ENCODE peak calls at places on chromosomes 12 and 14, in nine cellular contexts. One of them, this sample, is unnamed.
A peak's percentile ranks its signal among the peaks of the same experiment; 100 is the strongest.

GRCh38 chr14:24077086-24077485 is 5.7 kb downstream of the CPNE6 start:
- DNase-seq in neural progenitor cell: no peak
- DNase-seq in fibroblast of lung: no peak
- DNase-seq in HepG2: no peak
- DNase-seq in MM.1S: no peak
- DNase-seq in HCT116: no peak
- DNase-seq in PC-3: no peak
- DNase-seq in hepatocyte: no peak
- DNase-seq in endothelial cell of umbilical vein: no peak
- DNase-seq in this sample: no peak

GRCh38 chr14:73685328-73685727 is 28.9 kb downstream of the PNMA1 start:
- DNase-seq in neural progenitor cell: no peak
- DNase-seq in fibroblast of lung: no peak
- DNase-seq in HepG2: no peak
- DNase-seq in MM.1S: no peak
- DNase-seq in HCT116: no peak
- DNase-seq in PC-3: no peak
- DNase-seq in hepatocyte: no peak
- DNase-seq in endothelial cell of umbilical vein: no peak
- DNase-seq in this sample: no peak

GRCh38 chr12:102992297-102992696 is 34.8 kb downstream of the ASCL1 start:
- DNase-seq in neural progenitor cell: no peak
- DNase-seq in fibroblast of lung: no peak
- DNase-seq in HepG2: peak; percentile 25
- DNase-seq in MM.1S: no peak
- DNase-seq in HCT116: no peak
- DNase-seq in PC-3: no peak
- DNase-seq in hepatocyte: peak; percentile 16
- DNase-seq in endothelial cell of umbilical vein: no peak
- DNase-seq in this sample: no peak

GRCh38 chr12:123078531-123079123 is 72.3 kb downstream of the PITPNM2 start:
- DNase-seq in neural progenitor cell: no peak
- DNase-seq in fibroblast of lung: no peak
- DNase-seq in HepG2: no peak
- DNase-seq in MM.1S: no peak
- DNase-seq in HCT116: no peak
- DNase-seq in PC-3: no peak
- DNase-seq in hepatocyte: no peak
- DNase-seq in endothelial cell of umbilical vein: no peak
- DNase-seq in this sample: no peak

GRCh38 chr14:72781476-72782181 is 112.3 kb downstream of the DPF3 start:
- DNase-seq in neural progenitor cell: no peak
- DNase-seq in fibroblast of lung: peak; percentile 91
- DNase-seq in HepG2: peak; percentile 84
- DNase-seq in MM.1S: no peak
- DNase-seq in HCT116: no peak
- DNase-seq in PC-3: peak; percentile 71
- DNase-seq in hepatocyte: peak; percentile 24
- DNase-seq in endothelial cell of umbilical vein: peak; percentile 59
- DNase-seq in this sample: no peak

GRCh38 chr12:12859690-12860089 is 31.7 kb upstream of the GPRC5A start:
- DNase-seq in neural progenitor cell: no peak
- DNase-seq in fibroblast of lung: peak; percentile 40
- DNase-seq in HepG2: no peak
- DNase-seq in MM.1S: no peak
- DNase-seq in HCT116: no peak
- DNase-seq in PC-3: peak; percentile 75
- DNase-seq in hepatocyte: no peak
- DNase-seq in endothelial cell of umbilical vein: no peak
- DNase-seq in this sample: no peak

GRCh38 chr12:481422-481821 is 21.7 kb downstream of the B4GALNT3 start:
- DNase-seq in neural progenitor cell: no peak
- DNase-seq in fibroblast of lung: peak; percentile 82
- DNase-seq in HepG2: peak; percentile 24
- DNase-seq in MM.1S: no peak
- DNase-seq in HCT116: no peak
- DNase-seq in PC-3: no peak
- DNase-seq in hepatocyte: peak; percentile 44
- DNase-seq in endothelial cell of umbilical vein: no peak
- DNase-seq in this sample: peak; percentile 25

GRCh38 chr12:80811957-80812708 is 95.4 kb downstream of the MYF5 start:
- DNase-seq in neural progenitor cell: no peak
- DNase-seq in fibroblast of lung: no peak
- DNase-seq in HepG2: no peak
- DNase-seq in MM.1S: peak; percentile 70
- DNase-seq in HCT116: no peak
- DNase-seq in PC-3: no peak
- DNase-seq in hepatocyte: no peak
- DNase-seq in endothelial cell of umbilical vein: no peak
- DNase-seq in this sample: no peak

GRCh38 chr14:21352587-21352986 is 31.2 kb downstream of the SUPT16H start:
- DNase-seq in neural progenitor cell: no peak
- DNase-seq in fibroblast of lung: no peak
- DNase-seq in HepG2: no peak
- DNase-seq in MM.1S: no peak
- DNase-seq in HCT116: no peak
- DNase-seq in PC-3: no peak
- DNase-seq in hepatocyte: no peak
- DNase-seq in endothelial cell of umbilical vein: no peak
- DNase-seq in this sample: no peak

GRCh38 chr12:47209014-47209413 is 129.3 kb upstream of the AMIGO2 start:
- DNase-seq in neural progenitor cell: no peak
- DNase-seq in fibroblast of lung: no peak
- DNase-seq in HepG2: no peak
- DNase-seq in MM.1S: no peak
- DNase-seq in HCT116: no peak
- DNase-seq in PC-3: no peak
- DNase-seq in hepatocyte: no peak
- DNase-seq in endothelial cell of umbilical vein: no peak
- DNase-seq in this sample: no peak

GRCh38 chr12:47207829-47208248 is 128.1 kb upstream of the AMIGO2 start:
- DNase-seq in neural progenitor cell: no peak
- DNase-seq in fibroblast of lung: no peak
- DNase-seq in HepG2: no peak
- DNase-seq in MM.1S: peak; percentile 59
- DNase-seq in HCT116: no peak
- DNase-seq in PC-3: no peak
- DNase-seq in hepatocyte: no peak
- DNase-seq in endothelial cell of umbilical vein: no peak
- DNase-seq in this sample: no peak

GRCh38 chr12:47205532-47206449 is 126.0 kb upstream of the AMIGO2 start:
- DNase-seq in neural progenitor cell: no peak
- DNase-seq in fibroblast of lung: no peak
- DNase-seq in HepG2: no peak
- DNase-seq in MM.1S: no peak
- DNase-seq in HCT116: no peak
- DNase-seq in PC-3: no peak
- DNase-seq in hepatocyte: no peak
- DNase-seq in endothelial cell of umbilical vein: no peak
- DNase-seq in this sample: no peak

GRCh38 chr12:47207005-47207717 is 127.4 kb upstream of the AMIGO2 start:
- DNase-seq in neural progenitor cell: no peak
- DNase-seq in fibroblast of lung: no peak
- DNase-seq in HepG2: no peak
- DNase-seq in MM.1S: peak; percentile 63
- DNase-seq in HCT116: no peak
- DNase-seq in PC-3: no peak
- DNase-seq in hepatocyte: no peak
- DNase-seq in endothelial cell of umbilical vein: peak; percentile 5
- DNase-seq in this sample: no peak

GRCh38 chr12:47206450-47206830 is 126.7 kb upstream of the AMIGO2 start:
- DNase-seq in neural progenitor cell: no peak
- DNase-seq in fibroblast of lung: no peak
- DNase-seq in HepG2: no peak
- DNase-seq in MM.1S: no peak
- DNase-seq in HCT116: no peak
- DNase-seq in PC-3: no peak
- DNase-seq in hepatocyte: no peak
- DNase-seq in endothelial cell of umbilical vein: no peak
- DNase-seq in this sample: no peak
- TF ChIP-seq EZH2 in neural progenitor cell: no peak
- TF ChIP-seq EZH2 in fibroblast of lung: no peak
- TF ChIP-seq EZH2 in HepG2: no peak
- TF ChIP-seq EZH2 in MM.1S: no peak
- TF ChIP-seq EZH2 in HCT116: no peak
- TF ChIP-seq EZH2 in PC-3: no peak
- TF ChIP-seq EZH2 in hepatocyte: no peak
- TF ChIP-seq EZH2 in endothelial cell of umbilical vein: no peak
- TF ChIP-seq EZH2 in this sample: no peak

GRCh38 chr12:128266559-128267245 is at the start of gene TMEM132C:
- DNase-seq in neural progenitor cell: peak; percentile 79
- DNase-seq in fibroblast of lung: no peak
- DNase-seq in HepG2: no peak
- DNase-seq in MM.1S: no peak
- DNase-seq in HCT116: no peak
- DNase-seq in PC-3: no peak
- DNase-seq in hepatocyte: peak; percentile 32
- DNase-seq in endothelial cell of umbilical vein: no peak
- DNase-seq in this sample: no peak
- TF ChIP-seq EZH2 in neural progenitor cell: peak; percentile 62
- TF ChIP-seq EZH2 in fibroblast of lung: no peak
- TF ChIP-seq EZH2 in HepG2: no peak
- TF ChIP-seq EZH2 in MM.1S: no peak
- TF ChIP-seq EZH2 in HCT116: no peak
- TF ChIP-seq EZH2 in PC-3: no peak
- TF ChIP-seq EZH2 in hepatocyte: peak; percentile 41
- TF ChIP-seq EZH2 in endothelial cell of umbilical vein: no peak
- TF ChIP-seq EZH2 in this sample: no peak

DNA sequence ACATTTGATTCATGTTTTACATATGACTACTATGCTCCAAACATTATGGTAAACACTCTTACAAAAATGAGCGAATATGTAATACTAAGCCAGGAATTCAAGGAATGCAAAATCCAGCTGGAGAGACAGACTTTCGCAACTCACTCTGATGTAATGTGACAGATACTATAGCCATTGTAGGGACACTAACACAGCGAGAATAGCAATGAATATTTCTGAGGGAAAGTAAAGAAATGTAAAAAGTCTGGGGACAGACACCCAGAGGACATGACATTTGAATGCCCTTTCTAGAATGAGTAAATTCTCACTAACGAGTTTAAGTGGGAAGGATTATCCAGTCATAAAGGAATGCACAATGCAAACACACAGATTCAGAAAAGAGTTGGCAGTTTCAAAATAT is 121.9 kb downstream of the PIK3C2G start:
- DNase-seq in neural progenitor cell: no peak
- DNase-seq in fibroblast of lung: peak; percentile 92
- DNase-seq in HepG2: peak; percentile 67
- DNase-seq in MM.1S: no peak
- DNase-seq in HCT116: no peak
- DNase-seq in PC-3: peak; percentile 79
- DNase-seq in hepatocyte: peak; percentile 46
- DNase-seq in endothelial cell of umbilical vein: peak; percentile 46
- DNase-seq in this sample: peak; percentile 79
- TF ChIP-seq EZH2 in neural progenitor cell: no peak
- TF ChIP-seq EZH2 in fibroblast of lung: no peak
- TF ChIP-seq EZH2 in HepG2: no peak
- TF ChIP-seq EZH2 in MM.1S: no peak
- TF ChIP-seq EZH2 in HCT116: no peak
- TF ChIP-seq EZH2 in PC-3: no peak
- TF ChIP-seq EZH2 in hepatocyte: no peak
- TF ChIP-seq EZH2 in endothelial cell of umbilical vein: no peak
- TF ChIP-seq EZH2 in this sample: no peak

GRCh38 chr14:105489607-105490317 is 1.3 kb upstream of the TEDC1 start:
- DNase-seq in neural progenitor cell: peak; percentile 91
- DNase-seq in fibroblast of lung: peak; percentile 79
- DNase-seq in HepG2: peak; percentile 82
- DNase-seq in MM.1S: peak; percentile 90
- DNase-seq in HCT116: peak; percentile 85
- DNase-seq in PC-3: peak; percentile 83
- DNase-seq in hepatocyte: peak; percentile 92
- DNase-seq in endothelial cell of umbilical vein: peak; percentile 85
- DNase-seq in this sample: peak; percentile 93

GRCh38 chr14:105492051-105492965 is 1.3 kb downstream of the TEDC1 start:
- DNase-seq in neural progenitor cell: no peak
- DNase-seq in fibroblast of lung: no peak
- DNase-seq in HepG2: no peak
- DNase-seq in MM.1S: no peak
- DNase-seq in HCT116: no peak
- DNase-seq in PC-3: no peak
- DNase-seq in hepatocyte: peak; percentile 5
- DNase-seq in endothelial cell of umbilical vein: no peak
- DNase-seq in this sample: no peak

GRCh38 chr14:105491366-105492006 is 440 bp downstream of the TEDC1 start:
- DNase-seq in neural progenitor cell: peak; percentile 78
- DNase-seq in fibroblast of lung: peak; percentile 21
- DNase-seq in HepG2: peak; percentile 77
- DNase-seq in MM.1S: peak; percentile 80
- DNase-seq in HCT116: peak; percentile 68
- DNase-seq in PC-3: peak; percentile 77
- DNase-seq in hepatocyte: peak; percentile 65
- DNase-seq in endothelial cell of umbilical vein: peak; percentile 65
- DNase-seq in this sample: peak; percentile 87

GRCh38 chr14:105490318-105490571 is 801 bp upstream of the TEDC1 start:
- DNase-seq in neural progenitor cell: no peak
- DNase-seq in fibroblast of lung: no peak
- DNase-seq in HepG2: no peak
- DNase-seq in MM.1S: no peak
- DNase-seq in HCT116: no peak
- DNase-seq in PC-3: no peak
- DNase-seq in hepatocyte: no peak
- DNase-seq in endothelial cell of umbilical vein: no peak
- DNase-seq in this sample: no peak

GRCh38 chr14:105490572-105491365 is at the start of gene TEDC1:
- DNase-seq in neural progenitor cell: peak; percentile 99
- DNase-seq in fibroblast of lung: peak; percentile 100
- DNase-seq in HepG2: peak; percentile 99
- DNase-seq in MM.1S: peak; percentile 100
- DNase-seq in HCT116: peak; percentile 100
- DNase-seq in PC-3: peak; percentile 99
- DNase-seq in hepatocyte: peak; percentile 98
- DNase-seq in endothelial cell of umbilical vein: peak; percentile 100
- DNase-seq in this sample: peak; percentile 100
- TF ChIP-seq EZH2 in neural progenitor cell: no peak
- TF ChIP-seq EZH2 in fibroblast of lung: peak; percentile 55
- TF ChIP-seq EZH2 in HepG2: no peak
- TF ChIP-seq EZH2 in MM.1S: no peak
- TF ChIP-seq EZH2 in HCT116: no peak
- TF ChIP-seq EZH2 in PC-3: no peak
- TF ChIP-seq EZH2 in hepatocyte: no peak
- TF ChIP-seq EZH2 in endothelial cell of umbilical vein: peak; percentile 90
- TF ChIP-seq EZH2 in this sample: no peak

GRCh38 chr12:49294804-49295086 is 202 bp upstream of the PRPH start:
- DNase-seq in neural progenitor cell: no peak
- DNase-seq in fibroblast of lung: no peak
- DNase-seq in HepG2: no peak
- DNase-seq in MM.1S: no peak
- DNase-seq in HCT116: no peak
- DNase-seq in PC-3: no peak
- DNase-seq in hepatocyte: no peak
- DNase-seq in endothelial cell of umbilical vein: no peak
- DNase-seq in this sample: no peak
- TF ChIP-seq EZH2 in neural progenitor cell: no peak
- TF ChIP-seq EZH2 in fibroblast of lung: no peak
- TF ChIP-seq EZH2 in HepG2: no peak
- TF ChIP-seq EZH2 in MM.1S: no peak
- TF ChIP-seq EZH2 in HCT116: no peak
- TF ChIP-seq EZH2 in PC-3: no peak
- TF ChIP-seq EZH2 in hepatocyte: no peak
- TF ChIP-seq EZH2 in endothelial cell of umbilical vein: no peak
- TF ChIP-seq EZH2 in this sample: no peak

GRCh38 chr14:56120091-56120632 is 2.0 kb downstream of the PELI2 start:
- DNase-seq in neural progenitor cell: peak; percentile 45
- DNase-seq in fibroblast of lung: no peak
- DNase-seq in HepG2: no peak
- DNase-seq in MM.1S: no peak
- DNase-seq in HCT116: no peak
- DNase-seq in PC-3: no peak
- DNase-seq in hepatocyte: peak; percentile 29
- DNase-seq in endothelial cell of umbilical vein: peak; percentile 65
- DNase-seq in this sample: peak; percentile 48
- TF ChIP-seq EZH2 in neural progenitor cell: no peak
- TF ChIP-seq EZH2 in fibroblast of lung: no peak
- TF ChIP-seq EZH2 in HepG2: peak; percentile 26
- TF ChIP-seq EZH2 in MM.1S: no peak
- TF ChIP-seq EZH2 in HCT116: no peak
- TF ChIP-seq EZH2 in PC-3: no peak
- TF ChIP-seq EZH2 in hepatocyte: no peak
- TF ChIP-seq EZH2 in endothelial cell of umbilical vein: no peak
- TF ChIP-seq EZH2 in this sample: no peak